ENCODE peak calls at places on chromosomes 2 and 18, in nine cellular contexts. One of them, this sample, is unnamed.

GRCh38 chr2:68746408-68746807 is 11.8 kb downstream of the ARHGAP25 start:
- DNase-seq in fibroblast of gingiva: no peak
- DNase-seq in CD4-positive, alpha-beta T cell: no peak
- DNase-seq in NCI-H1436: no peak
- DNase-seq in CD8-positive, alpha-beta memory T cell: no peak
- DNase-seq in cardiac septum: no peak
- DNase-seq in NCI-H510A treated with DMSO at 0.1 percent for 48 hours: no peak
- DNase-seq in GM23248: no peak
- DNase-seq in stimulated activated CD8-positive, alpha-beta memory T cell treated with anti-CD3 and anti-CD28 coated beads, Interleukin-4, amount 100 ng/mL, for 24 hours: no peak
- DNase-seq in this sample: no peak

GRCh38 chr18:76256897-76257500 is 238.0 kb downstream of the ZNF516 start:
- DNase-seq in fibroblast of gingiva: peak
- DNase-seq in CD4-positive, alpha-beta T cell: no peak
- DNase-seq in NCI-H1436: peak
- DNase-seq in CD8-positive, alpha-beta memory T cell: no peak
- DNase-seq in cardiac septum: no peak
- DNase-seq in NCI-H510A treated with DMSO at 0.1 percent for 48 hours: peak
- DNase-seq in GM23248: peak
- DNase-seq in stimulated activated CD8-positive, alpha-beta memory T cell treated with anti-CD3 and anti-CD28 coated beads, Interleukin-4, amount 100 ng/mL, for 24 hours: no peak
- DNase-seq in this sample: no peak

GRCh38 chr18:9731380-9731779 is 23.3 kb downstream of the RAB31 start:
- DNase-seq in fibroblast of gingiva: peak
- DNase-seq in CD4-positive, alpha-beta T cell: no peak
- DNase-seq in NCI-H1436: no peak
- DNase-seq in CD8-positive, alpha-beta memory T cell: no peak
- DNase-seq in cardiac septum: no peak
- DNase-seq in NCI-H510A treated with DMSO at 0.1 percent for 48 hours: no peak
- DNase-seq in GM23248: peak
- DNase-seq in stimulated activated CD8-positive, alpha-beta memory T cell treated with anti-CD3 and anti-CD28 coated beads, Interleukin-4, amount 100 ng/mL, for 24 hours: no peak
- DNase-seq in this sample: no peak

GRCh38 chr2:207791579-207792243 is 22.0 kb upstream of the FZD5 start:
- DNase-seq in fibroblast of gingiva: no peak
- DNase-seq in CD4-positive, alpha-beta T cell: no peak
- DNase-seq in NCI-H1436: no peak
- DNase-seq in CD8-positive, alpha-beta memory T cell: no peak
- DNase-seq in cardiac septum: peak
- DNase-seq in NCI-H510A treated with DMSO at 0.1 percent for 48 hours: no peak
- DNase-seq in GM23248: no peak
- DNase-seq in stimulated activated CD8-positive, alpha-beta memory T cell treated with anti-CD3 and anti-CD28 coated beads, Interleukin-4, amount 100 ng/mL, for 24 hours: no peak
- DNase-seq in this sample: no peak

GRCh38 chr2:159713691-159714585 is 1.6 kb downstream of the MARCHF7 start:
- DNase-seq in fibroblast of gingiva: peak
- DNase-seq in CD4-positive, alpha-beta T cell: no peak
- DNase-seq in NCI-H1436: no peak
- DNase-seq in CD8-positive, alpha-beta memory T cell: no peak
- DNase-seq in cardiac septum: no peak
- DNase-seq in NCI-H510A treated with DMSO at 0.1 percent for 48 hours: no peak
- DNase-seq in GM23248: peak
- DNase-seq in stimulated activated CD8-positive, alpha-beta memory T cell treated with anti-CD3 and anti-CD28 coated beads, Interleukin-4, amount 100 ng/mL, for 24 hours: no peak
- DNase-seq in this sample: no peak

GRCh38 chr18:22168360-22168921 is 948 bp upstream of the GATA6 start:
- DNase-seq in fibroblast of gingiva: no peak
- DNase-seq in CD4-positive, alpha-beta T cell: no peak
- DNase-seq in NCI-H1436: no peak
- DNase-seq in CD8-positive, alpha-beta memory T cell: no peak
- DNase-seq in cardiac septum: no peak
- DNase-seq in NCI-H510A treated with DMSO at 0.1 percent for 48 hours: no peak
- DNase-seq in GM23248: no peak
- DNase-seq in stimulated activated CD8-positive, alpha-beta memory T cell treated with anti-CD3 and anti-CD28 coated beads, Interleukin-4, amount 100 ng/mL, for 24 hours: no peak
- DNase-seq in this sample: no peak

GRCh38 chr2:28662468-28663095 is 89.0 kb upstream of the PPP1CB start:
- DNase-seq in fibroblast of gingiva: peak
- DNase-seq in CD4-positive, alpha-beta T cell: no peak
- DNase-seq in NCI-H1436: no peak
- DNase-seq in CD8-positive, alpha-beta memory T cell: no peak
- DNase-seq in cardiac septum: peak
- DNase-seq in NCI-H510A treated with DMSO at 0.1 percent for 48 hours: no peak
- DNase-seq in GM23248: peak
- DNase-seq in stimulated activated CD8-positive, alpha-beta memory T cell treated with anti-CD3 and anti-CD28 coated beads, Interleukin-4, amount 100 ng/mL, for 24 hours: no peak
- DNase-seq in this sample: no peak

GRCh38 chr18:50607374-50607933 is 47.6 kb downstream of the MAPK4 start:
- DNase-seq in fibroblast of gingiva: no peak
- DNase-seq in CD4-positive, alpha-beta T cell: no peak
- DNase-seq in NCI-H1436: no peak
- DNase-seq in CD8-positive, alpha-beta memory T cell: no peak
- DNase-seq in cardiac septum: no peak
- DNase-seq in NCI-H510A treated with DMSO at 0.1 percent for 48 hours: no peak
- DNase-seq in GM23248: no peak
- DNase-seq in stimulated activated CD8-positive, alpha-beta memory T cell treated with anti-CD3 and anti-CD28 coated beads, Interleukin-4, amount 100 ng/mL, for 24 hours: no peak
- DNase-seq in this sample: no peak

GRCh38 chr2:143692162-143692561 is 562.9 kb downstream of the ARHGAP15 start:
- DNase-seq in fibroblast of gingiva: no peak
- DNase-seq in CD4-positive, alpha-beta T cell: no peak
- DNase-seq in NCI-H1436: no peak
- DNase-seq in CD8-positive, alpha-beta memory T cell: no peak
- DNase-seq in cardiac septum: no peak
- DNase-seq in NCI-H510A treated with DMSO at 0.1 percent for 48 hours: no peak
- DNase-seq in GM23248: no peak
- DNase-seq in stimulated activated CD8-positive, alpha-beta memory T cell treated with anti-CD3 and anti-CD28 coated beads, Interleukin-4, amount 100 ng/mL, for 24 hours: no peak
- DNase-seq in this sample: no peak

GRCh38 chr2:219642064-219642444 is 14.6 kb downstream of the SLC4A3 start:
- DNase-seq in fibroblast of gingiva: no peak
- DNase-seq in CD4-positive, alpha-beta T cell: no peak
- DNase-seq in NCI-H1436: no peak
- DNase-seq in CD8-positive, alpha-beta memory T cell: no peak
- DNase-seq in cardiac septum: peak
- DNase-seq in NCI-H510A treated with DMSO at 0.1 percent for 48 hours: no peak
- DNase-seq in GM23248: peak
- DNase-seq in stimulated activated CD8-positive, alpha-beta memory T cell treated with anti-CD3 and anti-CD28 coated beads, Interleukin-4, amount 100 ng/mL, for 24 hours: no peak
- DNase-seq in this sample: no peak

GRCh38 chr2:231557571-231558217 is 27.4 kb upstream of the NMUR1 start:
- DNase-seq in fibroblast of gingiva: peak
- DNase-seq in CD4-positive, alpha-beta T cell: peak
- DNase-seq in NCI-H1436: peak
- DNase-seq in CD8-positive, alpha-beta memory T cell: peak
- DNase-seq in cardiac septum: peak
- DNase-seq in NCI-H510A treated with DMSO at 0.1 percent for 48 hours: peak
- DNase-seq in GM23248: peak
- DNase-seq in stimulated activated CD8-positive, alpha-beta memory T cell treated with anti-CD3 and anti-CD28 coated beads, Interleukin-4, amount 100 ng/mL, for 24 hours: peak
- DNase-seq in this sample: peak

GRCh38 chr2:61726456-61727209 is 127.2 kb downstream of the FAM161A start:
- DNase-seq in fibroblast of gingiva: peak
- DNase-seq in CD4-positive, alpha-beta T cell: no peak
- DNase-seq in NCI-H1436: no peak
- DNase-seq in CD8-positive, alpha-beta memory T cell: no peak
- DNase-seq in cardiac septum: no peak
- DNase-seq in NCI-H510A treated with DMSO at 0.1 percent for 48 hours: no peak
- DNase-seq in GM23248: peak
- DNase-seq in stimulated activated CD8-positive, alpha-beta memory T cell treated with anti-CD3 and anti-CD28 coated beads, Interleukin-4, amount 100 ng/mL, for 24 hours: no peak
- DNase-seq in this sample: no peak

GRCh38 chr18:72410399-72410798 is 133.7 kb downstream of the CBLN2 start:
- DNase-seq in fibroblast of gingiva: no peak
- DNase-seq in CD4-positive, alpha-beta T cell: no peak
- DNase-seq in NCI-H1436: no peak
- DNase-seq in CD8-positive, alpha-beta memory T cell: no peak
- DNase-seq in cardiac septum: no peak
- DNase-seq in NCI-H510A treated with DMSO at 0.1 percent for 48 hours: no peak
- DNase-seq in GM23248: no peak
- DNase-seq in stimulated activated CD8-positive, alpha-beta memory T cell treated with anti-CD3 and anti-CD28 coated beads, Interleukin-4, amount 100 ng/mL, for 24 hours: no peak
- DNase-seq in this sample: no peak

GRCh38 chr2:69773201-69773600 is 31.3 kb downstream of the ANXA4 start:
- DNase-seq in fibroblast of gingiva: peak
- DNase-seq in CD4-positive, alpha-beta T cell: no peak
- DNase-seq in NCI-H1436: no peak
- DNase-seq in CD8-positive, alpha-beta memory T cell: no peak
- DNase-seq in cardiac septum: no peak
- DNase-seq in NCI-H510A treated with DMSO at 0.1 percent for 48 hours: no peak
- DNase-seq in GM23248: peak
- DNase-seq in stimulated activated CD8-positive, alpha-beta memory T cell treated with anti-CD3 and anti-CD28 coated beads, Interleukin-4, amount 100 ng/mL, for 24 hours: no peak
- DNase-seq in this sample: no peak

GRCh38 chr2:241561811-241562210 is 3.3 kb downstream of the BOK start:
- DNase-seq in fibroblast of gingiva: peak
- DNase-seq in CD4-positive, alpha-beta T cell: no peak
- DNase-seq in NCI-H1436: no peak
- DNase-seq in CD8-positive, alpha-beta memory T cell: no peak
- DNase-seq in cardiac septum: peak
- DNase-seq in NCI-H510A treated with DMSO at 0.1 percent for 48 hours: no peak
- DNase-seq in GM23248: peak
- DNase-seq in stimulated activated CD8-positive, alpha-beta memory T cell treated with anti-CD3 and anti-CD28 coated beads, Interleukin-4, amount 100 ng/mL, for 24 hours: no peak
- DNase-seq in this sample: no peak

GRCh38 chr2:176642074-176642473 is 372.8 kb downstream of the MTX2 start:
- DNase-seq in fibroblast of gingiva: no peak
- DNase-seq in CD4-positive, alpha-beta T cell: no peak
- DNase-seq in NCI-H1436: no peak
- DNase-seq in CD8-positive, alpha-beta memory T cell: no peak
- DNase-seq in cardiac septum: no peak
- DNase-seq in NCI-H510A treated with DMSO at 0.1 percent for 48 hours: no peak
- DNase-seq in GM23248: peak
- DNase-seq in stimulated activated CD8-positive, alpha-beta memory T cell treated with anti-CD3 and anti-CD28 coated beads, Interleukin-4, amount 100 ng/mL, for 24 hours: no peak
- DNase-seq in this sample: no peak

GRCh38 chr2:37653093-37653492 is 18.3 kb downstream of the CDC42EP3 start:
- DNase-seq in fibroblast of gingiva: no peak
- DNase-seq in CD4-positive, alpha-beta T cell: no peak
- DNase-seq in NCI-H1436: no peak
- DNase-seq in CD8-positive, alpha-beta memory T cell: no peak
- DNase-seq in cardiac septum: no peak
- DNase-seq in NCI-H510A treated with DMSO at 0.1 percent for 48 hours: no peak
- DNase-seq in GM23248: no peak
- DNase-seq in stimulated activated CD8-positive, alpha-beta memory T cell treated with anti-CD3 and anti-CD28 coated beads, Interleukin-4, amount 100 ng/mL, for 24 hours: no peak
- DNase-seq in this sample: no peak

This sample was measured in activated T-helper 1 cell treated with anti-CD3 and anti-CD28 coated beads, Interleukin-2, amount 50 U/mL, for 16 hours.